ENCODE peak calls at places on chromosomes 13 and 19, in eight cellular contexts. One of them, this sample, is unnamed.

GRCh38 chr19:30444686-30445232 is 72.6 kb downstream of the ZNF536 start:
- DNase-seq in kidney glomerular epithelial cell: no peak
- DNase-seq in stimulated activated CD4-positive, alpha-beta T cell treated with anti-CD3 and anti-CD28 coated beads, Interleukin-4, amount 100 ng/mL, for 24 hours: no peak
- DNase-seq in Daoy: no peak
- DNase-seq in mucosa of descending colon: no peak
- DNase-seq in CD8-positive, alpha-beta memory T cell: no peak
- DNase-seq in RWPE1: no peak
- DNase-seq in epithelial cell of prostate: no peak
- DNase-seq in this sample: no peak

GRCh38 chr13:38514575-38514974 is 164.9 kb downstream of the UFM1 start:
- DNase-seq in Daoy: no peak
- DNase-seq in mucosa of descending colon: no peak
- DNase-seq in stimulated activated CD4-positive, alpha-beta T cell treated with anti-CD3 and anti-CD28 coated beads, Interleukin-4, amount 100 ng/mL, for 24 hours: no peak
- DNase-seq in RWPE1: no peak
- DNase-seq in CD8-positive, alpha-beta memory T cell: no peak
- DNase-seq in epithelial cell of prostate: no peak
- DNase-seq in kidney glomerular epithelial cell: no peak
- DNase-seq in this sample: no peak

GRCh38 chr19:47176627-47177090 is 46.0 kb downstream of the SAE1 start:
- DNase-seq in epithelial cell of prostate: no peak
- DNase-seq in kidney glomerular epithelial cell: no peak
- DNase-seq in stimulated activated CD4-positive, alpha-beta T cell treated with anti-CD3 and anti-CD28 coated beads, Interleukin-4, amount 100 ng/mL, for 24 hours: peak
- DNase-seq in RWPE1: no peak
- DNase-seq in Daoy: peak
- DNase-seq in mucosa of descending colon: no peak
- DNase-seq in CD8-positive, alpha-beta memory T cell: peak
- DNase-seq in this sample: no peak

GRCh38 chr13:105165449-105166125 is 1369.9 kb downstream of the EFNB2 start:
- DNase-seq in stimulated activated CD4-positive, alpha-beta T cell treated with anti-CD3 and anti-CD28 coated beads, Interleukin-4, amount 100 ng/mL, for 24 hours: no peak
- DNase-seq in Daoy: no peak
- DNase-seq in kidney glomerular epithelial cell: no peak
- DNase-seq in mucosa of descending colon: peak
- DNase-seq in RWPE1: no peak
- DNase-seq in epithelial cell of prostate: no peak
- DNase-seq in CD8-positive, alpha-beta memory T cell: no peak
- DNase-seq in this sample: no peak

GRCh38 chr13:90445179-90445578 is 902.3 kb upstream of the MIR17HG start:
- DNase-seq in Daoy: peak
- DNase-seq in RWPE1: peak
- DNase-seq in mucosa of descending colon: no peak
- DNase-seq in kidney glomerular epithelial cell: peak
- DNase-seq in CD8-positive, alpha-beta memory T cell: no peak
- DNase-seq in epithelial cell of prostate: peak
- DNase-seq in stimulated activated CD4-positive, alpha-beta T cell treated with anti-CD3 and anti-CD28 coated beads, Interleukin-4, amount 100 ng/mL, for 24 hours: no peak
- DNase-seq in this sample: peak

GRCh38 chr19:1041835-1042685 is 2.2 kb downstream of the ABCA7 start:
- DNase-seq in Daoy: peak
- DNase-seq in epithelial cell of prostate: no peak
- DNase-seq in kidney glomerular epithelial cell: no peak
- DNase-seq in CD8-positive, alpha-beta memory T cell: no peak
- DNase-seq in mucosa of descending colon: peak
- DNase-seq in stimulated activated CD4-positive, alpha-beta T cell treated with anti-CD3 and anti-CD28 coated beads, Interleukin-4, amount 100 ng/mL, for 24 hours: no peak
- DNase-seq in RWPE1: no peak
- DNase-seq in this sample: no peak

GRCh38 chr13:28754698-28755545 is 36.2 kb upstream of the SLC46A3 start:
- DNase-seq in CD8-positive, alpha-beta memory T cell: no peak
- DNase-seq in kidney glomerular epithelial cell: no peak
- DNase-seq in mucosa of descending colon: peak
- DNase-seq in stimulated activated CD4-positive, alpha-beta T cell treated with anti-CD3 and anti-CD28 coated beads, Interleukin-4, amount 100 ng/mL, for 24 hours: no peak
- DNase-seq in RWPE1: no peak
- DNase-seq in Daoy: no peak
- DNase-seq in epithelial cell of prostate: no peak
- DNase-seq in this sample: no peak

GRCh38 chr19:51830263-51830662 is 35.3 kb downstream of the FPR3 start:
- DNase-seq in CD8-positive, alpha-beta memory T cell: no peak
- DNase-seq in Daoy: no peak
- DNase-seq in epithelial cell of prostate: no peak
- DNase-seq in RWPE1: no peak
- DNase-seq in stimulated activated CD4-positive, alpha-beta T cell treated with anti-CD3 and anti-CD28 coated beads, Interleukin-4, amount 100 ng/mL, for 24 hours: no peak
- DNase-seq in mucosa of descending colon: no peak
- DNase-seq in kidney glomerular epithelial cell: no peak
- DNase-seq in this sample: no peak

GRCh38 chr13:53301449-53301848 is 272.8 kb downstream of the OLFM4 start:
- DNase-seq in Daoy: no peak
- DNase-seq in epithelial cell of prostate: no peak
- DNase-seq in stimulated activated CD4-positive, alpha-beta T cell treated with anti-CD3 and anti-CD28 coated beads, Interleukin-4, amount 100 ng/mL, for 24 hours: no peak
- DNase-seq in RWPE1: no peak
- DNase-seq in mucosa of descending colon: no peak
- DNase-seq in kidney glomerular epithelial cell: no peak
- DNase-seq in CD8-positive, alpha-beta memory T cell: no peak
- DNase-seq in this sample: no peak

GRCh38 chr19:8089664-8090601 is 37.4 kb downstream of the CCL25 start:
- DNase-seq in CD8-positive, alpha-beta memory T cell: no peak
- DNase-seq in Daoy: no peak
- DNase-seq in epithelial cell of prostate: no peak
- DNase-seq in kidney glomerular epithelial cell: no peak
- DNase-seq in RWPE1: no peak
- DNase-seq in mucosa of descending colon: no peak
- DNase-seq in stimulated activated CD4-positive, alpha-beta T cell treated with anti-CD3 and anti-CD28 coated beads, Interleukin-4, amount 100 ng/mL, for 24 hours: no peak
- DNase-seq in this sample: no peak

GRCh38 chr19:33687761-33688656 is 66.3 kb downstream of the CHST8 start:
- DNase-seq in mucosa of descending colon: no peak
- DNase-seq in stimulated activated CD4-positive, alpha-beta T cell treated with anti-CD3 and anti-CD28 coated beads, Interleukin-4, amount 100 ng/mL, for 24 hours: no peak
- DNase-seq in epithelial cell of prostate: no peak
- DNase-seq in kidney glomerular epithelial cell: no peak
- DNase-seq in Daoy: no peak
- DNase-seq in CD8-positive, alpha-beta memory T cell: no peak
- DNase-seq in RWPE1: no peak
- DNase-seq in this sample: no peak

GRCh38 chr13:27289016-27289665 is 18.5 kb downstream of the RASL11A start:
- DNase-seq in stimulated activated CD4-positive, alpha-beta T cell treated with anti-CD3 and anti-CD28 coated beads, Interleukin-4, amount 100 ng/mL, for 24 hours: no peak
- DNase-seq in CD8-positive, alpha-beta memory T cell: no peak
- DNase-seq in Daoy: no peak
- DNase-seq in kidney glomerular epithelial cell: peak
- DNase-seq in RWPE1: no peak
- DNase-seq in mucosa of descending colon: no peak
- DNase-seq in epithelial cell of prostate: no peak
- DNase-seq in this sample: no peak

GRCh38 chr13:97283888-97284287 is 61.8 kb downstream of the MBNL2 start:
- DNase-seq in kidney glomerular epithelial cell: no peak
- DNase-seq in Daoy: no peak
- DNase-seq in RWPE1: no peak
- DNase-seq in CD8-positive, alpha-beta memory T cell: no peak
- DNase-seq in mucosa of descending colon: no peak
- DNase-seq in stimulated activated CD4-positive, alpha-beta T cell treated with anti-CD3 and anti-CD28 coated beads, Interleukin-4, amount 100 ng/mL, for 24 hours: no peak
- DNase-seq in epithelial cell of prostate: no peak
- DNase-seq in this sample: no peak

GRCh38 chr19:17470204-17470841 is at the start of gene SLC27A1:
- DNase-seq in mucosa of descending colon: peak
- DNase-seq in Daoy: peak
- DNase-seq in stimulated activated CD4-positive, alpha-beta T cell treated with anti-CD3 and anti-CD28 coated beads, Interleukin-4, amount 100 ng/mL, for 24 hours: peak
- DNase-seq in epithelial cell of prostate: peak
- DNase-seq in CD8-positive, alpha-beta memory T cell: peak
- DNase-seq in RWPE1: peak
- DNase-seq in kidney glomerular epithelial cell: peak
- DNase-seq in this sample: peak

GRCh38 chr13:98089246-98089645 is 53.6 kb upstream of the FARP1 start:
- DNase-seq in kidney glomerular epithelial cell: no peak
- DNase-seq in CD8-positive, alpha-beta memory T cell: no peak
- DNase-seq in stimulated activated CD4-positive, alpha-beta T cell treated with anti-CD3 and anti-CD28 coated beads, Interleukin-4, amount 100 ng/mL, for 24 hours: no peak
- DNase-seq in mucosa of descending colon: no peak
- DNase-seq in epithelial cell of prostate: no peak
- DNase-seq in RWPE1: no peak
- DNase-seq in Daoy: no peak
- DNase-seq in this sample: peak

GRCh38 chr13:24127116-24127631 is 33.3 kb upstream of the SPATA13 start:
- DNase-seq in epithelial cell of prostate: no peak
- DNase-seq in mucosa of descending colon: peak
- DNase-seq in Daoy: no peak
- DNase-seq in RWPE1: no peak
- DNase-seq in CD8-positive, alpha-beta memory T cell: no peak
- DNase-seq in kidney glomerular epithelial cell: no peak
- DNase-seq in stimulated activated CD4-positive, alpha-beta T cell treated with anti-CD3 and anti-CD28 coated beads, Interleukin-4, amount 100 ng/mL, for 24 hours: no peak
- DNase-seq in this sample: no peak

GRCh38 chr13:99967884-99968520 is 3.6 kb downstream of the ZIC5 start:
- DNase-seq in mucosa of descending colon: no peak
- DNase-seq in epithelial cell of prostate: no peak
- DNase-seq in stimulated activated CD4-positive, alpha-beta T cell treated with anti-CD3 and anti-CD28 coated beads, Interleukin-4, amount 100 ng/mL, for 24 hours: no peak
- DNase-seq in CD8-positive, alpha-beta memory T cell: no peak
- DNase-seq in kidney glomerular epithelial cell: no peak
- DNase-seq in RWPE1: no peak
- DNase-seq in Daoy: no peak
- DNase-seq in this sample: no peak

GRCh38 chr13:24693862-24694471 is 13.8 kb downstream of the ATP12A start:
- DNase-seq in RWPE1: peak
- DNase-seq in stimulated activated CD4-positive, alpha-beta T cell treated with anti-CD3 and anti-CD28 coated beads, Interleukin-4, amount 100 ng/mL, for 24 hours: peak
- DNase-seq in epithelial cell of prostate: no peak
- DNase-seq in CD8-positive, alpha-beta memory T cell: peak
- DNase-seq in Daoy: peak
- DNase-seq in mucosa of descending colon: no peak
- DNase-seq in kidney glomerular epithelial cell: peak
- DNase-seq in this sample: peak

GRCh38 chr13:41075034-41075433 is 13.7 kb downstream of the WBP4 start:
- DNase-seq in CD8-positive, alpha-beta memory T cell: peak
- DNase-seq in Daoy: no peak
- DNase-seq in epithelial cell of prostate: no peak
- DNase-seq in kidney glomerular epithelial cell: no peak
- DNase-seq in stimulated activated CD4-positive, alpha-beta T cell treated with anti-CD3 and anti-CD28 coated beads, Interleukin-4, amount 100 ng/mL, for 24 hours: peak
- DNase-seq in mucosa of descending colon: no peak
- DNase-seq in RWPE1: peak
- DNase-seq in this sample: no peak

GRCh38 chr13:98232456-98232855 is 55.4 kb upstream of the RNF113B start:
- DNase-seq in Daoy: no peak
- DNase-seq in CD8-positive, alpha-beta memory T cell: no peak
- DNase-seq in mucosa of descending colon: no peak
- DNase-seq in RWPE1: no peak
- DNase-seq in kidney glomerular epithelial cell: no peak
- DNase-seq in stimulated activated CD4-positive, alpha-beta T cell treated with anti-CD3 and anti-CD28 coated beads, Interleukin-4, amount 100 ng/mL, for 24 hours: no peak
- DNase-seq in epithelial cell of prostate: no peak
- DNase-seq in this sample: no peak

GRCh38 chr19:5086232-5086631 is 117.3 kb downstream of the KDM4B start:
- DNase-seq in stimulated activated CD4-positive, alpha-beta T cell treated with anti-CD3 and anti-CD28 coated beads, Interleukin-4, amount 100 ng/mL, for 24 hours: no peak
- DNase-seq in mucosa of descending colon: no peak
- DNase-seq in kidney glomerular epithelial cell: no peak
- DNase-seq in RWPE1: no peak
- DNase-seq in epithelial cell of prostate: no peak
- DNase-seq in Daoy: no peak
- DNase-seq in CD8-positive, alpha-beta memory T cell: no peak
- DNase-seq in this sample: no peak

GRCh38 chr13:18946738-18947137 is 234.9 kb downstream of the TUBA3C start:
- DNase-seq in epithelial cell of prostate: no peak
- DNase-seq in CD8-positive, alpha-beta memory T cell: no peak
- DNase-seq in stimulated activated CD4-positive, alpha-beta T cell treated with anti-CD3 and anti-CD28 coated beads, Interleukin-4, amount 100 ng/mL, for 24 hours: no peak
- DNase-seq in Daoy: no peak
- DNase-seq in RWPE1: no peak
- DNase-seq in kidney glomerular epithelial cell: no peak
- DNase-seq in mucosa of descending colon: no peak
- DNase-seq in this sample: no peak

GRCh38 chr19:39411006-39411831 is 1.2 kb upstream of the PLEKHG2 start:
- DNase-seq in Daoy: no peak
- DNase-seq in RWPE1: no peak
- DNase-seq in epithelial cell of prostate: no peak
- DNase-seq in kidney glomerular epithelial cell: no peak
- DNase-seq in stimulated activated CD4-positive, alpha-beta T cell treated with anti-CD3 and anti-CD28 coated beads, Interleukin-4, amount 100 ng/mL, for 24 hours: no peak
- DNase-seq in CD8-positive, alpha-beta memory T cell: no peak
- DNase-seq in mucosa of descending colon: peak
- DNase-seq in this sample: peak

GRCh38 chr19:13260883-13261653 is 110.9 kb downstream of the IER2 start:
- DNase-seq in RWPE1: peak
- DNase-seq in stimulated activated CD4-positive, alpha-beta T cell treated with anti-CD3 and anti-CD28 coated beads, Interleukin-4, amount 100 ng/mL, for 24 hours: peak
- DNase-seq in Daoy: peak
- DNase-seq in CD8-positive, alpha-beta memory T cell: no peak
- DNase-seq in epithelial cell of prostate: peak
- DNase-seq in mucosa of descending colon: no peak
- DNase-seq in kidney glomerular epithelial cell: peak
- DNase-seq in this sample: peak

GRCh38 chr13:22275393-22275792 is 604.5 kb downstream of the FGF9 start:
- DNase-seq in Daoy: peak
- DNase-seq in mucosa of descending colon: no peak
- DNase-seq in kidney glomerular epithelial cell: no peak
- DNase-seq in epithelial cell of prostate: no peak
- DNase-seq in RWPE1: no peak
- DNase-seq in stimulated activated CD4-positive, alpha-beta T cell treated with anti-CD3 and anti-CD28 coated beads, Interleukin-4, amount 100 ng/mL, for 24 hours: no peak
- DNase-seq in CD8-positive, alpha-beta memory T cell: no peak
- DNase-seq in this sample: no peak

GRCh38 chr19:41869374-41869955 is 7.6 kb upstream of the CD79A start:
- DNase-seq in stimulated activated CD4-positive, alpha-beta T cell treated with anti-CD3 and anti-CD28 coated beads, Interleukin-4, amount 100 ng/mL, for 24 hours: no peak
- DNase-seq in CD8-positive, alpha-beta memory T cell: no peak
- DNase-seq in RWPE1: no peak
- DNase-seq in Daoy: no peak
- DNase-seq in kidney glomerular epithelial cell: no peak
- DNase-seq in mucosa of descending colon: no peak
- DNase-seq in epithelial cell of prostate: no peak
- DNase-seq in this sample: no peak

GRCh38 chr19:6489278-6490061 is 7.9 kb upstream of the DENND1C start:
- DNase-seq in mucosa of descending colon: no peak
- DNase-seq in epithelial cell of prostate: no peak
- DNase-seq in CD8-positive, alpha-beta memory T cell: no peak
- DNase-seq in Daoy: no peak
- DNase-seq in kidney glomerular epithelial cell: no peak
- DNase-seq in stimulated activated CD4-positive, alpha-beta T cell treated with anti-CD3 and anti-CD28 coated beads, Interleukin-4, amount 100 ng/mL, for 24 hours: peak
- DNase-seq in RWPE1: no peak
- DNase-seq in this sample: no peak

GRCh38 chr13:97440598-97440997 is 6.6 kb downstream of the RAP2A start:
- DNase-seq in mucosa of descending colon: no peak
- DNase-seq in kidney glomerular epithelial cell: no peak
- DNase-seq in RWPE1: no peak
- DNase-seq in CD8-positive, alpha-beta memory T cell: no peak
- DNase-seq in epithelial cell of prostate: no peak
- DNase-seq in Daoy: no peak
- DNase-seq in stimulated activated CD4-positive, alpha-beta T cell treated with anti-CD3 and anti-CD28 coated beads, Interleukin-4, amount 100 ng/mL, for 24 hours: no peak
- DNase-seq in this sample: no peak

GRCh38 chr19:35439921-35440320 is 8.1 kb upstream of the FFAR2 start:
- DNase-seq in stimulated activated CD4-positive, alpha-beta T cell treated with anti-CD3 and anti-CD28 coated beads, Interleukin-4, amount 100 ng/mL, for 24 hours: no peak
- DNase-seq in epithelial cell of prostate: no peak
- DNase-seq in kidney glomerular epithelial cell: no peak
- DNase-seq in Daoy: no peak
- DNase-seq in RWPE1: no peak
- DNase-seq in mucosa of descending colon: no peak
- DNase-seq in CD8-positive, alpha-beta memory T cell: no peak
- DNase-seq in this sample: no peak

GRCh38 chr13:67117010-67117550 is 113.1 kb downstream of the PCDH9 start:
- DNase-seq in stimulated activated CD4-positive, alpha-beta T cell treated with anti-CD3 and anti-CD28 coated beads, Interleukin-4, amount 100 ng/mL, for 24 hours: no peak
- DNase-seq in CD8-positive, alpha-beta memory T cell: no peak
- DNase-seq in mucosa of descending colon: no peak
- DNase-seq in RWPE1: no peak
- DNase-seq in kidney glomerular epithelial cell: no peak
- DNase-seq in Daoy: no peak
- DNase-seq in epithelial cell of prostate: no peak
- DNase-seq in this sample: no peak

GRCh38 chr13:22486490-22486889 is 694.3 kb upstream of the SGCG start:
- DNase-seq in kidney glomerular epithelial cell: peak
- DNase-seq in epithelial cell of prostate: no peak
- DNase-seq in stimulated activated CD4-positive, alpha-beta T cell treated with anti-CD3 and anti-CD28 coated beads, Interleukin-4, amount 100 ng/mL, for 24 hours: no peak
- DNase-seq in Daoy: no peak
- DNase-seq in CD8-positive, alpha-beta memory T cell: no peak
- DNase-seq in RWPE1: no peak
- DNase-seq in mucosa of descending colon: no peak
- DNase-seq in this sample: no peak

GRCh38 chr13:75258159-75258782 is 223.7 kb downstream of the TBC1D4 start:
- DNase-seq in kidney glomerular epithelial cell: peak
- DNase-seq in RWPE1: peak
- DNase-seq in stimulated activated CD4-positive, alpha-beta T cell treated with anti-CD3 and anti-CD28 coated beads, Interleukin-4, amount 100 ng/mL, for 24 hours: no peak
- DNase-seq in CD8-positive, alpha-beta memory T cell: no peak
- DNase-seq in epithelial cell of prostate: no peak
- DNase-seq in mucosa of descending colon: no peak
- DNase-seq in Daoy: peak
- DNase-seq in this sample: no peak

GRCh38 chr19:14315433-14315832 is 65.8 kb upstream of the ADGRE5 start:
- DNase-seq in Daoy: no peak
- DNase-seq in epithelial cell of prostate: no peak
- DNase-seq in CD8-positive, alpha-beta memory T cell: no peak
- DNase-seq in mucosa of descending colon: no peak
- DNase-seq in RWPE1: no peak
- DNase-seq in stimulated activated CD4-positive, alpha-beta T cell treated with anti-CD3 and anti-CD28 coated beads, Interleukin-4, amount 100 ng/mL, for 24 hours: no peak
- DNase-seq in kidney glomerular epithelial cell: no peak
- DNase-seq in this sample: no peak

GRCh38 chr19:35310811-35311465 is 18.0 kb upstream of the CD22 start:
- DNase-seq in CD8-positive, alpha-beta memory T cell: no peak
- DNase-seq in Daoy: peak
- DNase-seq in mucosa of descending colon: no peak
- DNase-seq in RWPE1: no peak
- DNase-seq in stimulated activated CD4-positive, alpha-beta T cell treated with anti-CD3 and anti-CD28 coated beads, Interleukin-4, amount 100 ng/mL, for 24 hours: no peak
- DNase-seq in epithelial cell of prostate: no peak
- DNase-seq in kidney glomerular epithelial cell: no peak
- DNase-seq in this sample: no peak

This sample was measured in MG63.